ENCODE peak calls at places on chromosomes 1 and 21, in eight cellular contexts. L is tibial artery; H is ovary; I is colonic mucosa; T is left lung; G is CD8-positive, alpha-beta memory T cell; Q is CD4-positive, CD25-positive, alpha-beta regulatory T cell; U is fibroblast of lung. V is an unnamed sample. For H3K4me1 and H3K36me3, the result is how much of the 10 kb centered on the place peaks cover.

GRCh38 chr1:20100632-20101355 is 18.5 kb downstream of the PLA2G2D start:
- DNase-seq in U (peak), I (peak), Q (peak), G (no peak), T (no peak), H (peak), L (no peak), V (peak)

GRCh38 chr1:216325946-216326345 is 97.3 kb downstream of the USH2A start:
- DNase-seq in G (no peak), I (no peak), H (no peak), L (no peak), T (no peak), Q (no peak), U (no peak), V (no peak)

GRCh38 chr1:77824083-77824482 is 44.6 kb downstream of the MIGA1 start:
- DNase-seq in T (no peak), L (no peak), G (no peak), I (no peak), U (peak), H (no peak), Q (no peak), V (no peak)

GRCh38 chr1:234322979-234323378 is 50.3 kb upstream of the COA6 start:
- DNase-seq in G (no peak), T (no peak), H (no peak), I (peak), Q (peak), U (peak), L (no peak), V (peak)

GRCh38 chr1:212749924-212750535 is 41.5 kb downstream of the NSL1 start:
- DNase-seq in I (no peak), T (no peak), Q (no peak), U (peak), H (no peak), G (no peak), L (no peak), V (no peak)

GRCh38 chr21:43190544-43191340 is 21.9 kb downstream of the CRYAA start:
- DNase-seq in I (peak), H (no peak), G (no peak), U (no peak), T (peak), L (peak), Q (no peak), V (no peak)

GRCh38 chr1:53949023-53949611 is 3.0 kb downstream of the LRRC42 start:
- DNase-seq in H (no peak), T (no peak), G (no peak), I (peak), L (no peak), Q (peak), U (peak), V (no peak)

GRCh38 chr1:152398812-152399698 is 15.0 kb downstream of the CRNN start:
- DNase-seq in Q (no peak), I (no peak), H (no peak), T (no peak), G (no peak), L (no peak), U (no peak), V (no peak)

GRCh38 chr1:162562452-162562828 is 918 bp downstream of the UAP1 start:
- DNase-seq in L (no peak), Q (no peak), H (no peak), U (peak), T (no peak), I (peak), G (no peak), V (no peak)

GRCh38 chr1:235669277-235669676 is 19.7 kb upstream of the GNG4 start:
- DNase-seq in U (no peak), L (no peak), I (no peak), H (no peak), G (no peak), Q (no peak), T (no peak), V (no peak)

GRCh38 chr1:224430511-224431113 is 4.0 kb downstream of the WDR26 start:
- DNase-seq in I (peak), G (peak), L (no peak), H (no peak), Q (peak), T (no peak), U (peak), V (no peak)

GRCh38 chr1:224429616-224430015 is 5.0 kb downstream of the WDR26 start:
- DNase-seq in L (no peak), T (no peak), Q (no peak), H (no peak), U (no peak), G (no peak), I (no peak), V (no peak)

GRCh38 chr1:224427346-224427745 is 7.3 kb downstream of the WDR26 start:
- DNase-seq in T (no peak), G (no peak), H (no peak), I (no peak), U (peak), Q (no peak), L (no peak), V (no peak)

GRCh38 chr1:224425279-224425884 is 9.2 kb downstream of the WDR26 start:
- DNase-seq in I (no peak), U (no peak), L (no peak), Q (no peak), G (no peak), H (no peak), T (no peak), V (no peak)
- H3K4me3 ChIP-seq in I (no peak), U (no peak), L (no peak), Q (peak), G (no peak), H (no peak), T (no peak), V (no peak)

DNA sequence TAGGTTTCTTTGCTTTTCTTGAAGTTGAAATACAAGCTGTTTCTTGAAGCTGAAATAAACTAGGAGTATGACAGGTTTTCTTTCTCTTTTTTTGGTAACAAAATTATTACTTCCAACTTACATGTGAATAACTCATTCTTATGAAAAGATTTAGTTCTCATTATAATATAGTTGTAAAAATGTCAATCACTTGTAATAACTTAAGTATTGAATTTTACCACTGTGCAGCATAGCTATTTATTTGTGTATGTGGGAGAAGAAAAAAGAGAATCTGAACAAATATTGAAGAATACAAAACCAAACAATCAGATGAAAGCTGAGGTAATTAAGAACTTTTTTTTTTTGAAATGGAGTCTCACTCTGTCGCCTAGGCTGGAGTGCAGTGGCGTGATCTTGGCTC is 11.1 kb downstream of the CLIC4 start:
- DNase-seq in Q (no peak), H (no peak), G (no peak), U (no peak), T (no peak), L (no peak), I (no peak), V (no peak)
- H3K4me1 ChIP-seq in Q (under half), H (under half), G (under half), U (under half), T (under half), L (under half), I (under half), V (under half)

GRCh38 chr21:33572350-33572749 is 16.1 kb downstream of the DONSON start:
- DNase-seq in I (no peak), Q (no peak), T (no peak), U (no peak), L (no peak), H (no peak), G (no peak), V (no peak)
- H3K36me3 ChIP-seq in I (under half), Q (half or more), T (under half), U (under half), L (half or more), H (under half), G (half or more), V (half or more)

DNA sequence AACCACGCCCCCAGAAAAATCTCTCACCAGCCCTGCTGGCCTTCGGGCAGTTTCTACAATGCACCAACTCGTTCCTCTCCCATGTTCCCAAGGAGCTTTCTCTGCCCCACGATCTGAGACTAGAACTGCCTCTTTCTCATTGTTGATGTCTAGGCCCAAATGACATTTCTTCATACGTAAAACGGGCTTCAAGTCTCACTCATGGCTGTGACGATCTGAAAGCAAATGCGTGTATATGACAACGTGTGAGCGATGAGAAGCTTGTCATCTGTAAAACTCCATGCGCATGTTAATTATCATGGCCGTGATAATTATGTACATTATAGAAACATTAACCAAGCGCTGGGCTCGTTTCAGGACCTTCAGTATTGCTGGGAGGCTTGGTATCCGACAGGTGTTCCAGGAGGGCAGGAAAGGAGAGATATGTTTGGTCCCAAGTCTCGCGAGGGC is 693 bp upstream of the NIPAL3 start:
- DNase-seq in H (no peak), U (no peak), T (no peak), G (no peak), I (peak), L (no peak), Q (no peak), V (no peak)
- H3K4me3 ChIP-seq in H (peak), U (peak), T (peak), G (peak), I (peak), L (peak), Q (peak), V (no peak)

GRCh38 chr1:146001734-146002133 is 5.4 kb upstream of the TXNIP start:
- DNase-seq in T (no peak), L (no peak), H (no peak), Q (no peak), G (no peak), U (no peak), I (no peak), V (no peak)
- H3K4me1 ChIP-seq in T (half or more), L (half or more), H (under half), Q (half or more), G (half or more), U (under half), I (under half), V (under half)

GRCh38 chr1:5885471-5886139 is 106.6 kb downstream of the NPHP4 start:
- DNase-seq in L (no peak), Q (no peak), H (no peak), G (no peak), U (no peak), T (no peak), I (no peak), V (no peak)

GRCh38 chr1:5883129-5884048 is 108.8 kb downstream of the NPHP4 start:
- DNase-seq in L (no peak), H (no peak), I (no peak), T (no peak), G (no peak), Q (no peak), U (no peak), V (no peak)

GRCh38 chr1:5882367-5883128 is 109.7 kb downstream of the NPHP4 start:
- DNase-seq in Q (no peak), L (no peak), T (no peak), G (no peak), I (no peak), H (no peak), U (no peak), V (no peak)

GRCh38 chr1:5886140-5886483 is 106.1 kb downstream of the NPHP4 start:
- DNase-seq in U (no peak), L (no peak), T (no peak), H (no peak), G (no peak), Q (no peak), I (no peak), V (no peak)

DNA sequence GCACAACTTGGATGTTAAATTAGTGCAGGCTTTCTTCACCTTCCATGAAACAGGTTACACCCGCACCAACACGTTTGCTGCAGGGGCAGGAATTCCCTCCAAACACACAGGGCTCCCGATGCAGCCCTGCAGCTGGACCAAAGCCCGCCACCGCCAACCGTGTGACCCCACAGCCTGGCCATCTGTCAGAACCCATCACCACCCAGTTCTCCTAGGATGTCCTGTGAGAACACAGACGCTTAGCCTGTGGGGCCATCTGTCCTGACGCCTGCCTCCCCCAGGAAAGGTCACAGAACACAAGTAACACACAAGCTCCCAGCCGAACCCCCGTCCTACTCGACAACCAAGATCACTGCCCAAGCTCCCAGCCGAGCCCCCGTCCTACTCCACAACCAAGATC is 108.1 kb downstream of the NPHP4 start:
- DNase-seq in G (no peak), Q (no peak), I (no peak), H (no peak), T (no peak), U (no peak), L (no peak), V (no peak)
- H3K36me3 ChIP-seq in G (under half), Q (under half), I (under half), H (under half), T (under half), U (under half), L (under half), V (under half)

DNA sequence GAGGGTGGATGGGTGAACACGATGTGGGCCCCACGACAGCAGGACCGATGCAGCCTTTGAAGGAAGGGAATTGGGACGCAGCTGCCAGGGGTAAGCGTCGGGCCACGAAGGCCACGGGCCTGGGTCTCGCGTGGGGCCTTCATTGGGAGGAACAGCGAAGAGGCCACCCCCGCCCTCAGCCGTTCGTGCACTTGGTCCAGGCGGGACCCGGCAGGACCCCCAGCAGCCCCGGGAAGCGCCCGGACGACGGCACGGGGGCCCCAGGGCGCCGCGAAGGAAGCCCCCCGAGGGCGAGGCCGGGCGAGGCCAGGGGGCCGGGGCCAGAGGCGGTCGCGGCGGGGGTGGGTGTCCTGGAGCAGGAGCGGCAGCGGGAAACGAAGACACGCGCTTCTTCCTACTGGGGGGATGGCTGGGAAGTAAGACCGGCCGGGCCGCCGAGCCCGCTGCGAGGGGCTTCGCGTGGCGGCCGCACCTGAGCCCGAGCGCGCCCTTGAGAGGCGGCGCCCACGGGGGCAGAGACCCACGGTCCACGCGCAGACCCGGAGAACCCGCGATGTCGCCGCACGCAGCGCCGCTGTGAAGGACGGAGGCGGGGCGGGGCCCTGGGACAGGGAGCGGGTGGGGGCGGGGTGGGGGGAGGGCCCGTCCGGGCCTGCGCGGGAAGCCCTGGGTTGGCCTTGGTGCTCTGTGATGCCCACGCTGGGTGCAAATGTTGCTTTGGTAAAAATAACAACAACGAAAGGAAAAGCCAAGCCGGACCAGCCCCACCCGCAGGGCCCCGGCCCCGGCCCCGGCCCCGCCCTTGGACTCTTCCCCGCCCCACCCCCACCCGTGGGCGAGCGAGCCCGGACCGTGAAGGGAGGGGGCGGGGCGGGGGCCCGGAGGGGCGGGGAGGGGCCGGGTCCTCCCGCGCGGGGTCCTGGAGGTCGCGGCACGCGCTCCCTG is 56.0 kb upstream of the ADARB1 start:
- DNase-seq in U (no peak), I (no peak), G (no peak), Q (no peak), H (peak), L (peak), T (peak), V (no peak)
- H3K4me3 ChIP-seq in U (peak), I (peak), G (no peak), Q (no peak), H (peak), L (peak), T (peak), V (peak)

GRCh38 chr1:42330215-42330614 is 4.8 kb downstream of the FOXJ3 start:
- DNase-seq in Q (no peak), I (no peak), H (no peak), L (no peak), U (no peak), T (no peak), G (no peak), V (no peak)
- H3K4me1 ChIP-seq in Q (under half), I (under half), H (under half), L (under half), U (under half), T (under half), G (half or more), V (under half)